ENCODE peak calls at places on chromosomes 4 and X, in ten cellular contexts. One of them, this sample, is unnamed.

GRCh38 chr4:101280866-101281600 is 66.3 kb downstream of the PPP3CA start:
- DNase-seq in left lung: no peak
- DNase-seq in testis: no peak
- DNase-seq in cardiac muscle cell: no peak
- DNase-seq in uterus: no peak
- DNase-seq in SK-N-SH: no peak
- DNase-seq in tibial artery: no peak
- DNase-seq in mucosa of descending colon: no peak
- DNase-seq in brain microvascular endothelial cell: no peak
- DNase-seq in epithelial cell of proximal tubule: no peak
- DNase-seq in this sample: peak

GRCh38 chr4:81921757-81922159 is 450.1 kb upstream of the RASGEF1B start:
- DNase-seq in left lung: no peak
- DNase-seq in uterus: no peak
- DNase-seq in tibial artery: no peak
- DNase-seq in testis: no peak
- DNase-seq in cardiac muscle cell: peak
- DNase-seq in SK-N-SH: no peak
- DNase-seq in epithelial cell of proximal tubule: no peak
- DNase-seq in mucosa of descending colon: no peak
- DNase-seq in brain microvascular endothelial cell: no peak
- DNase-seq in this sample: no peak

GRCh38 chr4:153510252-153511001 is 44.3 kb downstream of the TMEM131L start:
- DNase-seq in uterus: no peak
- DNase-seq in mucosa of descending colon: no peak
- DNase-seq in tibial artery: no peak
- DNase-seq in brain microvascular endothelial cell: no peak
- DNase-seq in SK-N-SH: no peak
- DNase-seq in epithelial cell of proximal tubule: no peak
- DNase-seq in left lung: no peak
- DNase-seq in cardiac muscle cell: no peak
- DNase-seq in testis: no peak
- DNase-seq in this sample: no peak

GRCh38 chr4:112975567-112976355 is 73.7 kb upstream of the ANK2 start:
- DNase-seq in uterus: no peak
- DNase-seq in testis: no peak
- DNase-seq in mucosa of descending colon: no peak
- DNase-seq in tibial artery: no peak
- DNase-seq in epithelial cell of proximal tubule: no peak
- DNase-seq in cardiac muscle cell: no peak
- DNase-seq in SK-N-SH: no peak
- DNase-seq in brain microvascular endothelial cell: no peak
- DNase-seq in left lung: no peak
- DNase-seq in this sample: no peak

GRCh38 chr4:73764513-73764912 is 24.1 kb downstream of the CXCL8 start:
- DNase-seq in uterus: no peak
- DNase-seq in brain microvascular endothelial cell: peak
- DNase-seq in left lung: no peak
- DNase-seq in cardiac muscle cell: no peak
- DNase-seq in epithelial cell of proximal tubule: no peak
- DNase-seq in mucosa of descending colon: no peak
- DNase-seq in SK-N-SH: no peak
- DNase-seq in tibial artery: no peak
- DNase-seq in testis: no peak
- DNase-seq in this sample: peak

GRCh38 chr4:60216752-60217151 is 983.4 kb upstream of the ADGRL3 start:
- DNase-seq in left lung: no peak
- DNase-seq in testis: no peak
- DNase-seq in uterus: no peak
- DNase-seq in epithelial cell of proximal tubule: no peak
- DNase-seq in brain microvascular endothelial cell: peak
- DNase-seq in cardiac muscle cell: no peak
- DNase-seq in SK-N-SH: no peak
- DNase-seq in mucosa of descending colon: no peak
- DNase-seq in tibial artery: no peak
- DNase-seq in this sample: peak

GRCh38 chr4:165867961-165868360 is 5.1 kb upstream of the TLL1 start:
- DNase-seq in SK-N-SH: no peak
- DNase-seq in uterus: no peak
- DNase-seq in tibial artery: no peak
- DNase-seq in cardiac muscle cell: no peak
- DNase-seq in epithelial cell of proximal tubule: no peak
- DNase-seq in left lung: no peak
- DNase-seq in brain microvascular endothelial cell: no peak
- DNase-seq in mucosa of descending colon: no peak
- DNase-seq in testis: no peak
- DNase-seq in this sample: no peak

GRCh38 chr4:38768968-38769394 is 13.8 kb downstream of the TLR10 start:
- DNase-seq in left lung: no peak
- DNase-seq in tibial artery: no peak
- DNase-seq in testis: no peak
- DNase-seq in uterus: no peak
- DNase-seq in mucosa of descending colon: no peak
- DNase-seq in cardiac muscle cell: no peak
- DNase-seq in brain microvascular endothelial cell: peak
- DNase-seq in SK-N-SH: no peak
- DNase-seq in epithelial cell of proximal tubule: no peak
- DNase-seq in this sample: peak

GRCh38 chr4:147822128-147822527 is 90.2 kb downstream of the ARHGAP10 start:
- DNase-seq in cardiac muscle cell: peak
- DNase-seq in epithelial cell of proximal tubule: no peak
- DNase-seq in SK-N-SH: no peak
- DNase-seq in brain microvascular endothelial cell: no peak
- DNase-seq in left lung: no peak
- DNase-seq in testis: peak
- DNase-seq in uterus: peak
- DNase-seq in tibial artery: peak
- DNase-seq in mucosa of descending colon: no peak
- DNase-seq in this sample: peak

GRCh38 chr4:68948044-68948743 is 3.4 kb downstream of the UGT2A3 start:
- DNase-seq in left lung: no peak
- DNase-seq in cardiac muscle cell: no peak
- DNase-seq in epithelial cell of proximal tubule: peak
- DNase-seq in brain microvascular endothelial cell: no peak
- DNase-seq in testis: no peak
- DNase-seq in mucosa of descending colon: no peak
- DNase-seq in uterus: no peak
- DNase-seq in SK-N-SH: no peak
- DNase-seq in tibial artery: no peak
- DNase-seq in this sample: no peak

GRCh38 chr4:174156239-174156826 is 127.1 kb downstream of the FBXO8 start:
- DNase-seq in SK-N-SH: peak
- DNase-seq in cardiac muscle cell: peak
- DNase-seq in mucosa of descending colon: no peak
- DNase-seq in brain microvascular endothelial cell: peak
- DNase-seq in testis: no peak
- DNase-seq in epithelial cell of proximal tubule: peak
- DNase-seq in uterus: no peak
- DNase-seq in left lung: no peak
- DNase-seq in tibial artery: no peak
- DNase-seq in this sample: peak

GRCh38 chrX:132651411-132652086 is 162.7 kb upstream of the MBNL3 start:
- DNase-seq in epithelial cell of proximal tubule: no peak
- DNase-seq in testis: no peak
- DNase-seq in left lung: no peak
- DNase-seq in mucosa of descending colon: no peak
- DNase-seq in tibial artery: no peak
- DNase-seq in cardiac muscle cell: no peak
- DNase-seq in brain microvascular endothelial cell: no peak
- DNase-seq in uterus: no peak
- DNase-seq in SK-N-SH: no peak
- DNase-seq in this sample: no peak

GRCh38 chr4:174669278-174669677 is 147.0 kb upstream of the HPGD start:
- DNase-seq in brain microvascular endothelial cell: peak
- DNase-seq in tibial artery: no peak
- DNase-seq in left lung: no peak
- DNase-seq in uterus: no peak
- DNase-seq in testis: no peak
- DNase-seq in epithelial cell of proximal tubule: peak
- DNase-seq in cardiac muscle cell: no peak
- DNase-seq in mucosa of descending colon: no peak
- DNase-seq in SK-N-SH: no peak
- DNase-seq in this sample: peak

GRCh38 chr4:102139132-102139573 is 206.1 kb downstream of the SLC39A8 start:
- DNase-seq in cardiac muscle cell: no peak
- DNase-seq in left lung: no peak
- DNase-seq in testis: no peak
- DNase-seq in SK-N-SH: no peak
- DNase-seq in epithelial cell of proximal tubule: no peak
- DNase-seq in tibial artery: no peak
- DNase-seq in uterus: no peak
- DNase-seq in brain microvascular endothelial cell: peak
- DNase-seq in mucosa of descending colon: no peak
- DNase-seq in this sample: peak

GRCh38 chrX:130216312-130216711 is 44.5 kb downstream of the RAB33A start:
- DNase-seq in left lung: no peak
- DNase-seq in epithelial cell of proximal tubule: no peak
- DNase-seq in mucosa of descending colon: no peak
- DNase-seq in tibial artery: no peak
- DNase-seq in uterus: no peak
- DNase-seq in cardiac muscle cell: no peak
- DNase-seq in SK-N-SH: no peak
- DNase-seq in testis: no peak
- DNase-seq in brain microvascular endothelial cell: peak
- DNase-seq in this sample: peak

DNA sequence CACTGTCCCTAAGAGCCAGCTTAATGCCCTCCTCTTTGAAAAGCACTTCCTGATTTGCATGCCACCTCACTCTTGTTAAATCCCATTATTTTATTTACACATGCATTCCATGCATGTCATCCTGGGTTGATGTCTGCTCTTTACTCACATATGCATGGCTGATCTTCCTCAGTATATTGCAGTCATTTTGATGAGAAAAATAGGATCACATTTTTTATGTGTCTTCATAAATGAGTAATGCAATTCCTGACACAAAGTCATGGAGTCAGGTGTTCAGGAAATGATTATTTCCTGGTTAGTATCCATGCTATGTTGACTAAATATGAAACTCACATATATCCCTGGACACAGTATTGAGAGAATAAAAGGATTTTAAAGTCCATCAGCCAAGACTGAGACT is 204.7 kb downstream of the SLIT2 start:
- DNase-seq in left lung: no peak
- DNase-seq in SK-N-SH: no peak
- DNase-seq in cardiac muscle cell: no peak
- DNase-seq in testis: no peak
- DNase-seq in brain microvascular endothelial cell: no peak
- DNase-seq in uterus: no peak
- DNase-seq in epithelial cell of proximal tubule: no peak
- DNase-seq in mucosa of descending colon: no peak
- DNase-seq in tibial artery: no peak
- DNase-seq in this sample: no peak
- TF ChIP-seq CTCF in left lung: no peak
- TF ChIP-seq CTCF in SK-N-SH: no peak
- TF ChIP-seq CTCF in cardiac muscle cell: no peak
- TF ChIP-seq CTCF in testis: no peak
- TF ChIP-seq CTCF in brain microvascular endothelial cell: no peak
- TF ChIP-seq CTCF in uterus: no peak
- TF ChIP-seq CTCF in epithelial cell of proximal tubule: no peak
- TF ChIP-seq CTCF in mucosa of descending colon: no peak
- TF ChIP-seq CTCF in tibial artery: no peak
- TF ChIP-seq CTCF in this sample: no peak

DNA sequence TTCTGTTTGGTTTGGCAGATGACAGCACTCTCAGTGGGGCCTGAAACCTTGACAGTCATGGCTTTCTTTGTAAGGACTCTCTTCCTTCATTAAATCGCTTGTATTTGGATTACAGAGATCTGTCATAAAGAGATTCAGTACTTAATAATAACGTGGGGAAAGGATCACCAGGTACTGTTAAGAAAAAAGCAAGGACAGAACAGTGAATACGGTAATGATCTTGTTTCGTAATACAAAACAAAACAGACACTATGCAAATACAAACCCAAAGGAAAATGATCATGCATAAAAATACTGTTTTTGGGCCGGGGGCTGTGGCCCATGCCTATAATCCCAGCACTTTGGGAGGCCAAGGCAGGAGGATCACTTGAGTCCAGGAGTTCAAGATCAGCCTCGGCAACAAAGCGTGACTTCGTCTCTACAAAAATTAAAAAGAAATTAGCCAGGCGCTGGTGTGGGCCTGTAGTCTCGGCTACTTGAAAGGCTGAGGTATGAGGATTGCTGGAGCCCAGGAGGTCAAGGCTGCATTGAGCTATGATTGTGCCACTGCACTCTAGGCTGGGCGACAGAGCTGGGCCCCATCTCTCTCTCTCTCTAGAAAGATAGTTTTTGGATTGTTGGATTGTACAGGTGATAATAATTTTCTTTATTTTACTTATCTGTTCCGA is 64.6 kb downstream of the TRAPPC11 start:
- DNase-seq in testis: no peak
- DNase-seq in uterus: no peak
- DNase-seq in mucosa of descending colon: no peak
- DNase-seq in SK-N-SH: no peak
- DNase-seq in brain microvascular endothelial cell: no peak
- DNase-seq in cardiac muscle cell: no peak
- DNase-seq in left lung: no peak
- DNase-seq in tibial artery: no peak
- DNase-seq in epithelial cell of proximal tubule: no peak
- DNase-seq in this sample: no peak
- H3K4me3 ChIP-seq in testis: no peak
- H3K4me3 ChIP-seq in uterus: no peak
- H3K4me3 ChIP-seq in mucosa of descending colon: no peak
- H3K4me3 ChIP-seq in SK-N-SH: no peak
- H3K4me3 ChIP-seq in brain microvascular endothelial cell: no peak
- H3K4me3 ChIP-seq in cardiac muscle cell: no peak
- H3K4me3 ChIP-seq in left lung: no peak
- H3K4me3 ChIP-seq in tibial artery: no peak
- H3K4me3 ChIP-seq in epithelial cell of proximal tubule: no peak
- H3K4me3 ChIP-seq in this sample: no peak

GRCh38 chr4:14810568-14810967 is 191.7 kb upstream of the CPEB2 start:
- DNase-seq in tibial artery: no peak
- DNase-seq in uterus: no peak
- DNase-seq in left lung: no peak
- DNase-seq in cardiac muscle cell: no peak
- DNase-seq in testis: no peak
- DNase-seq in SK-N-SH: no peak
- DNase-seq in epithelial cell of proximal tubule: no peak
- DNase-seq in brain microvascular endothelial cell: no peak
- DNase-seq in mucosa of descending colon: no peak
- DNase-seq in this sample: peak
- TF ChIP-seq CTCF in tibial artery: no peak
- TF ChIP-seq CTCF in uterus: no peak
- TF ChIP-seq CTCF in left lung: no peak
- TF ChIP-seq CTCF in cardiac muscle cell: no peak
- TF ChIP-seq CTCF in testis: no peak
- TF ChIP-seq CTCF in SK-N-SH: no peak
- TF ChIP-seq CTCF in epithelial cell of proximal tubule: no peak
- TF ChIP-seq CTCF in brain microvascular endothelial cell: no peak
- TF ChIP-seq CTCF in mucosa of descending colon: no peak
- TF ChIP-seq CTCF in this sample: no peak

DNA sequence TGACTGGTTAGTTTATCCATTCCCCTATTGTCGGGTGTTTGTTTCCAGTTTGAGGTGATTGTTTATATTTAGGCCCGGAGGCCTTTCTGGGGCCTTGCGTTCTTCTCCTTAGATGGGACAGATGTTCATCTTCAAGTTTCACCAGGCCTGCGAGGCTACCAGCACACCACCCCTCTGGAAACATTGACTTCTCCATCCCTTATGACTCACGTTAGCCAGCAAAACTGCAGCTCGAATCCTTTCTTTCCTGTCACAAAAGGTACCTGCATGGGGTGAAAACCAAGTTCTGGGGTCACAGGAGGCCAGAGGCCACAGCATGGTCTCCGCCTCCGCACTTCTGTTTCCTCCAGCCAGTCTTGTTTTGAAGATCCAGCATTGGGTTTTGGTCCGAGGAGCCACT is 5.4 kb downstream of the NYX start:
- DNase-seq in uterus: no peak
- DNase-seq in mucosa of descending colon: no peak
- DNase-seq in left lung: no peak
- DNase-seq in cardiac muscle cell: no peak
- DNase-seq in brain microvascular endothelial cell: no peak
- DNase-seq in epithelial cell of proximal tubule: no peak
- DNase-seq in tibial artery: no peak
- DNase-seq in SK-N-SH: no peak
- DNase-seq in testis: no peak
- DNase-seq in this sample: peak
- H3K4me3 ChIP-seq in uterus: no peak
- H3K4me3 ChIP-seq in mucosa of descending colon: no peak
- H3K4me3 ChIP-seq in left lung: no peak
- H3K4me3 ChIP-seq in cardiac muscle cell: no peak
- H3K4me3 ChIP-seq in brain microvascular endothelial cell: no peak
- H3K4me3 ChIP-seq in epithelial cell of proximal tubule: no peak
- H3K4me3 ChIP-seq in tibial artery: no peak
- H3K4me3 ChIP-seq in SK-N-SH: no peak
- H3K4me3 ChIP-seq in testis: no peak
- H3K4me3 ChIP-seq in this sample: no peak

This sample was measured in choroid plexus epithelial cell.